ENCODE peak calls at places on chromosomes 11 and 22, in six cellular contexts. S is brain microvascular endothelial cell, D is fibroblast of mammary gland, Z is posterior cingulate gyrus, Q is coronary artery, E is DMS153. H is an unnamed sample.

GRCh38 chr11:47305734-47306483 is 36.0 kb downstream of the MADD start:
- DNase-seq in S (peak), D (no peak), Z (peak), Q (peak), E (no peak), H (peak)

GRCh38 chr11:125123947-125124633 is 12.7 kb upstream of the TMEM218 start:
- DNase-seq in S (peak), D (peak), Z (no peak), Q (no peak), E (no peak), H (peak)

GRCh38 chr11:100719809-100720221 is 32.7 kb downstream of the ARHGAP42 start:
- DNase-seq in S (peak), D (peak), Z (no peak), Q (no peak), E (peak), H (no peak)

GRCh38 chr11:18548001-18548400 is 21.3 kb upstream of the TSG101 start:
- DNase-seq in S (no peak), D (no peak), Z (no peak), Q (no peak), E (no peak), H (no peak)

GRCh38 chr11:76277298-76278175 is 71.2 kb upstream of the WNT11 start:
- DNase-seq in S (no peak), D (no peak), Z (no peak), Q (no peak), E (no peak), H (no peak)

GRCh38 chr11:130634981-130635473 is 186.6 kb downstream of the ADAMTS15 start:
- DNase-seq in S (peak), D (peak), Z (no peak), Q (peak), E (peak), H (no peak)

GRCh38 chr11:109785714-109786113 is 307.5 kb upstream of the ZC3H12C start:
- DNase-seq in S (no peak), D (peak), Z (no peak), Q (no peak), E (no peak), H (no peak)

GRCh38 chr11:2272241-2272945 is 2.0 kb upstream of the ASCL2 start:
- DNase-seq in S (no peak), D (no peak), Z (peak), Q (peak), E (no peak), H (no peak)

GRCh38 chr11:104163100-104164027 is 583 bp downstream of the PDGFD start:
- DNase-seq in S (no peak), D (peak), Z (peak), Q (no peak), E (no peak), H (peak)

GRCh38 chr11:8658210-8658968 is 24.1 kb downstream of the TRIM66 start:
- DNase-seq in S (no peak), D (peak), Z (peak), Q (no peak), E (peak), H (peak)

GRCh38 chr11:35944503-35945136 is 758 bp downstream of the LDLRAD3 start:
- DNase-seq in S (peak), D (peak), Z (no peak), Q (peak), E (no peak), H (peak)

GRCh38 chr11:460331-461199 is 10.5 kb downstream of the PTDSS2 start:
- DNase-seq in S (no peak), D (no peak), Z (peak), Q (no peak), E (no peak), H (no peak)

GRCh38 chr11:2185324-2186085 is 13.9 kb upstream of the TH start:
- DNase-seq in S (no peak), D (no peak), Z (no peak), Q (no peak), E (no peak), H (peak)

GRCh38 chr11:47711816-47712215 is 3.4 kb downstream of the AGBL2 start:
- DNase-seq in S (no peak), D (no peak), Z (no peak), Q (no peak), E (no peak), H (no peak)

GRCh38 chr11:125941606-125942275 is 4.1 kb upstream of the VSIG10L2 start:
- DNase-seq in S (no peak), D (peak), Z (no peak), Q (peak), E (peak), H (peak)

GRCh38 chr11:119483881-119484371 is 61.0 kb upstream of the THY1 start:
- DNase-seq in S (no peak), D (no peak), Z (no peak), Q (peak), E (no peak), H (no peak)

GRCh38 chr22:41106122-41106968 is 14.0 kb downstream of the EP300 start:
- DNase-seq in S (peak), D (peak), Z (no peak), Q (no peak), E (no peak), H (no peak)

GRCh38 chr22:31248138-31248745 is 36.1 kb downstream of the LIMK2 start:
- DNase-seq in S (peak), D (peak), Z (peak), Q (peak), E (no peak), H (peak)

GRCh38 chr11:64729851-64730382 is 6.9 kb upstream of the NRXN2 start:
- DNase-seq in S (no peak), D (no peak), Z (peak), Q (no peak), E (no peak), H (no peak)

GRCh38 chr11:83816572-83817187 is 530.5 kb upstream of the CCDC90B start:
- DNase-seq in S (no peak), D (peak), Z (no peak), Q (no peak), E (no peak), H (no peak)

GRCh38 chr22:38336699-38337098 is 19.5 kb upstream of the CSNK1E start:
- DNase-seq in S (no peak), D (no peak), Z (no peak), Q (no peak), E (no peak), H (no peak)

GRCh38 chr11:76410771-76411423 is 29.8 kb downstream of the GVQW3 start:
- DNase-seq in S (no peak), D (peak), Z (no peak), Q (no peak), E (peak), H (no peak)

GRCh38 chr11:120096756-120097191 is 41.1 kb downstream of the TRIM29 start:
- DNase-seq in S (no peak), D (no peak), Z (no peak), Q (no peak), E (no peak), H (peak)

GRCh38 chr22:23144926-23145906 is at the start of gene RAB36:
- DNase-seq in S (peak), D (peak), Z (peak), Q (peak), E (peak), H (peak)

GRCh38 chr11:86919557-86920210 is 35.5 kb downstream of the FZD4 start:
- DNase-seq in S (peak), D (peak), Z (no peak), Q (no peak), E (no peak), H (peak)

GRCh38 chr11:108500169-108500568 is 2.0 kb upstream of the POGLUT3 start:
- DNase-seq in S (no peak), D (no peak), Z (no peak), Q (no peak), E (no peak), H (no peak)

H was measured in head of caudate nucleus.